ENCODE peak calls at places on chromosomes 11 and 22, in ten cellular contexts. H, T, Y, Q, S, X, F, N, O and D are unnamed samples.

GRCh38 chr11:71420455-71421241 is 27.5 kb downstream of the DHCR7 start:
- DNase-seq in H (peak), T (peak), Y (peak), Q (peak), S (peak), X (no peak), F (peak), N (peak), O (peak), D (no peak)

GRCh38 chr11:28466506-28466905 is 358.3 kb downstream of the METTL15 start:
- DNase-seq in H (no peak), T (no peak), Y (no peak), Q (no peak), S (no peak), X (no peak), F (no peak), N (no peak), O (no peak), D (no peak)

GRCh38 chr11:811446-812245 is 1.9 kb downstream of the RPLP2 start:
- DNase-seq in H (no peak), T (no peak), Y (no peak), Q (no peak), S (no peak), X (no peak), F (no peak), N (no peak), O (no peak), D (no peak)

GRCh38 chr11:18721576-18722292 is 4.3 kb downstream of the IGSF22 start:
- DNase-seq in H (peak), T (peak), Y (peak), Q (peak), S (no peak), X (peak), F (no peak), N (peak), O (peak), D (no peak)

GRCh38 chr11:81080476-81080875 is 1639.6 kb upstream of the TENM4 start:
- DNase-seq in H (no peak), T (no peak), Y (no peak), Q (no peak), S (no peak), X (no peak), F (no peak), N (no peak), O (peak), D (no peak)

GRCh38 chr11:114340311-114341131 is 44.3 kb downstream of the NNMT start:
- DNase-seq in H (peak), T (peak), Y (peak), Q (peak), S (no peak), X (peak), F (peak), N (peak), O (peak), D (no peak)

GRCh38 chr11:58576792-58577440 is 1.3 kb upstream of the LPXN start:
- DNase-seq in H (peak), T (no peak), Y (no peak), Q (peak), S (no peak), X (no peak), F (no peak), N (peak), O (peak), D (no peak)

GRCh38 chr22:45240137-45240809 is 421 bp downstream of the KIAA0930 start:
- DNase-seq in H (peak), T (no peak), Y (peak), Q (peak), S (no peak), X (peak), F (no peak), N (no peak), O (no peak), D (no peak)

GRCh38 chr11:12585861-12586260 is 88.4 kb upstream of the TEAD1 start:
- DNase-seq in H (no peak), T (no peak), Y (no peak), Q (no peak), S (no peak), X (no peak), F (no peak), N (no peak), O (no peak), D (no peak)

GRCh38 chr22:46936378-46936916 is 174.0 kb downstream of the TBC1D22A start:
- DNase-seq in H (no peak), T (no peak), Y (no peak), Q (peak), S (no peak), X (no peak), F (no peak), N (no peak), O (peak), D (no peak)

GRCh38 chr11:26704249-26704648 is 17.6 kb downstream of the SLC5A12 start:
- DNase-seq in H (no peak), T (no peak), Y (no peak), Q (no peak), S (no peak), X (no peak), F (no peak), N (no peak), O (peak), D (peak)

GRCh38 chr11:103109818-103110388 is 677 bp downstream of the DYNC2H1 start:
- DNase-seq in H (no peak), T (no peak), Y (peak), Q (peak), S (no peak), X (peak), F (no peak), N (no peak), O (peak), D (no peak)

GRCh38 chr11:34512810-34513673 is 552 bp downstream of the ELF5 start:
- DNase-seq in H (peak), T (peak), Y (peak), Q (peak), S (no peak), X (no peak), F (no peak), N (peak), O (peak), D (no peak)

GRCh38 chr22:28773461-28773867 is 969 bp downstream of the CCDC117 start:
- DNase-seq in H (peak), T (no peak), Y (no peak), Q (no peak), S (no peak), X (no peak), F (no peak), N (peak), O (peak), D (peak)

GRCh38 chr11:38169286-38169685 is 1571.2 kb upstream of the RAG2 start:
- DNase-seq in H (no peak), T (no peak), Y (no peak), Q (no peak), S (peak), X (no peak), F (no peak), N (peak), O (peak), D (no peak)

GRCh38 chr11:413120-414081 is 1.4 kb downstream of the SIGIRR start:
- DNase-seq in H (no peak), T (no peak), Y (no peak), Q (peak), S (no peak), X (peak), F (no peak), N (no peak), O (no peak), D (no peak)

GRCh38 chr22:26079009-26079408 is 90.3 kb upstream of the SEZ6L start:
- DNase-seq in H (no peak), T (no peak), Y (no peak), Q (no peak), S (no peak), X (no peak), F (no peak), N (no peak), O (no peak), D (no peak)

GRCh38 chr11:102763440-102763839 is 17.0 kb downstream of the MMP10 start:
- DNase-seq in H (no peak), T (no peak), Y (no peak), Q (no peak), S (no peak), X (no peak), F (no peak), N (peak), O (no peak), D (no peak)

GRCh38 chr11:126394036-126394435 is 38.5 kb downstream of the ST3GAL4 start:
- DNase-seq in H (no peak), T (no peak), Y (no peak), Q (no peak), S (no peak), X (no peak), F (no peak), N (no peak), O (no peak), D (no peak)

GRCh38 chr11:225734-226453 is 10.2 kb downstream of the SIRT3 start:
- DNase-seq in H (peak), T (no peak), Y (peak), Q (no peak), S (no peak), X (no peak), F (no peak), N (peak), O (peak), D (no peak)

GRCh38 chr11:100574894-100575769 is 112.0 kb upstream of the ARHGAP42 start:
- DNase-seq in H (no peak), T (no peak), Y (no peak), Q (peak), S (no peak), X (no peak), F (no peak), N (peak), O (peak), D (no peak)

GRCh38 chr11:12842933-12843636 is 166.0 kb upstream of the RASSF10 start:
- DNase-seq in H (peak), T (no peak), Y (no peak), Q (peak), S (no peak), X (no peak), F (no peak), N (no peak), O (peak), D (no peak)

GRCh38 chr11:7536102-7536501 is 22.3 kb downstream of the PPFIBP2 start:
- DNase-seq in H (no peak), T (no peak), Y (peak), Q (no peak), S (no peak), X (no peak), F (no peak), N (no peak), O (no peak), D (no peak)

GRCh38 chr22:44247346-44247745 is 65.4 kb downstream of the SHISAL1 start:
- DNase-seq in H (no peak), T (no peak), Y (no peak), Q (no peak), S (no peak), X (no peak), F (no peak), N (no peak), O (no peak), D (no peak)

GRCh38 chr22:19995611-19996339 is 20.8 kb downstream of the ARVCF start:
- DNase-seq in H (no peak), T (no peak), Y (no peak), Q (no peak), S (no peak), X (peak), F (no peak), N (no peak), O (no peak), D (no peak)

GRCh38 chr22:19993926-19994325 is 22.7 kb downstream of the ARVCF start:
- DNase-seq in H (no peak), T (no peak), Y (no peak), Q (no peak), S (no peak), X (no peak), F (no peak), N (no peak), O (no peak), D (no peak)

GRCh38 chr22:19996694-19997384 is 19.8 kb downstream of the ARVCF start:
- DNase-seq in H (no peak), T (no peak), Y (no peak), Q (no peak), S (no peak), X (peak), F (no peak), N (no peak), O (no peak), D (no peak)

GRCh38 chr22:19992921-19993355 is 23.7 kb downstream of the ARVCF start:
- DNase-seq in H (no peak), T (no peak), Y (no peak), Q (no peak), S (no peak), X (peak), F (no peak), N (no peak), O (no peak), D (no peak)

DNA sequence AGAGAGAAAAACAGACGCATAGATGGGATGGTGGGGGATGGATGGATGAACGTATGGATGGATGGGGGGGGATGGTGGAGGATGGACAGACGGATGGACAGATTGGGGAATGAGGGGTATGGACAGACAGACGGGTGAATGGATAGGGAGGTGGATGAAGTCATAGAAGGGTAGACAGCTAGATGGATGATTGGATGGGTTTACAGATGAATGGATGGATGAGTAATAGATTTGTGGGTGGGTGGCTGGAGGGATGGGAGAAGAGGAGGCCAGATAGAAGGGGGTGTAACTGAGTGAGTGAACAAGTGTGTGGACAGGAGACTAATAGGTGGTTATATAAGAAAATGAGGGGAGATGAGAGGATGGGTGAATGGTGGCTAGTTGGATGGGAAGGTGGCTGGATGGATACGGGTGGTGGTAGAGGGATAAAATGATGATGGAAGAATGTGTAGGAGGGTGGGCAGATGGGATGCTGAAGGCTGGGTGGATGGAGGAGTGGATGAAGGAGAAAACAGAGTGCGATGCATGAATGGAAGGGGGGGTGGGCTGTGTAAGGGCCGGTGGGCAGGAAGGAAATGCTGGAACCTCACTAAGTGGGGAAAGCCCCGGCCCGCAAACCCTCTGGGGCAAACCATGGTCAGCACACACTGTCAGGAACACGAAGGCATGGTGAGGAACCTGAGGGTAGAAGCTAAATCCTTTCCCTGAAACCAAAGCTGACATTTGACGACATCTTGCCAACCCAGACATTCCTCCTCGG is 21.6 kb downstream of the ARVCF start:
- DNase-seq in H (no peak), T (no peak), Y (no peak), Q (no peak), S (no peak), X (no peak), F (no peak), N (peak), O (no peak), D (no peak)
- H3K4me3 ChIP-seq in H (no peak), T (no peak), Y (no peak), Q (no peak), S (no peak), X (no peak), F (no peak), N (no peak), O (no peak), D (no peak)

GRCh38 chr22:17767236-17768065 is 6.8 kb downstream of the BID start:
- DNase-seq in H (peak), T (no peak), Y (no peak), Q (no peak), S (no peak), X (no peak), F (no peak), N (no peak), O (no peak), D (no peak)
- H3K4me3 ChIP-seq in H (no peak), T (no peak), Y (no peak), Q (no peak), S (no peak), X (no peak), F (no peak), N (no peak), O (no peak), D (no peak)

DNA sequence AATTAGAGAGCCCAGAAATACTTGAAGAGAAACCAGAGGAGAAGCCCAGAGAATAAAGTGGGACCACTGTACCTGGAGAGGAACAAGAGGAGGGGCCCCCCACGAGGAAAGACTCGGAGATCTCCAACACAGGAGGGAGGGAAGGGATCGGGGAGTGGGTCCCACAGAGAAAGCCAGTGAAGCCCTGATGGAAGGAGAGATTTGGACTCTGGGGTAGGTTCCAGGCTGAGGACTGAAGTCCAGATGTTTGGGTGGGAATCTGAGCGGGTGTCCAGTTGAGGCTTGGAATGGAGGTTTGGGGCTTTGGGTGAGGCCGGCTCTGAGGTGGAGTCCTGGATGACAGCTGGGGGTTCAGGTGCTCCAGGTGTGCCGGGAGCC is 32.7 kb downstream of the PDE2A start:
- DNase-seq in H (no peak), T (no peak), Y (no peak), Q (no peak), S (no peak), X (no peak), F (no peak), N (no peak), O (no peak), D (no peak)
- H3K4me3 ChIP-seq in H (no peak), T (peak), Y (no peak), Q (peak), S (no peak), X (peak), F (no peak), N (no peak), O (no peak), D (no peak)

DNA sequence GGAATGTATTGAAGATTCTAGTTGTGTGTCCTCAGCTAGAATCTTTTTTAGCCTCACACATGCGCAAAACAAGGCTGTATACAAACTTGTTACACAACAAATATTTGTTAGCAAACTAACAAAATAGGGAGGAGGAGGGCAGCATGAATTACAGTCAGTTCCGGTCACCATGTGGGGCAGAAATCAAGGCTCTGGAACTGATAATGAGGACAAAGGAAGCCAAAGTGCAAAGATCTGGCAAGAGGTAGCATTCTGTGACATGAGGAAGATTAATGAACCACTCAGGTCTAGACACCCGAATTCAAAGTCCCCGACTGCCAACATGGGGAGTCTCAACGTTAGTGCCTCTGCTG is 1.9 kb downstream of the SUN2 start:
- DNase-seq in H (no peak), T (no peak), Y (no peak), Q (no peak), S (no peak), X (no peak), F (no peak), N (no peak), O (no peak), D (no peak)
- H3K4me3 ChIP-seq in H (peak), T (no peak), Y (peak), Q (peak), S (no peak), X (peak), F (peak), N (no peak), O (peak), D (peak)

GRCh38 chr11:64526356-64526755 is 64.7 kb upstream of the SLC22A12 start:
- DNase-seq in H (no peak), T (peak), Y (no peak), Q (no peak), S (no peak), X (no peak), F (no peak), N (no peak), O (no peak), D (no peak)

GRCh38 chr11:64526795-64527194 is 64.2 kb upstream of the SLC22A12 start:
- DNase-seq in H (peak), T (peak), Y (no peak), Q (no peak), S (no peak), X (no peak), F (no peak), N (no peak), O (no peak), D (no peak)

GRCh38 chr11:64523456-64524187 is 67.4 kb upstream of the SLC22A12 start:
- DNase-seq in H (no peak), T (peak), Y (no peak), Q (no peak), S (no peak), X (no peak), F (no peak), N (no peak), O (no peak), D (no peak)

GRCh38 chr11:64524534-64525042 is 66.4 kb upstream of the SLC22A12 start:
- DNase-seq in H (no peak), T (peak), Y (no peak), Q (no peak), S (no peak), X (no peak), F (no peak), N (no peak), O (no peak), D (no peak)

DNA sequence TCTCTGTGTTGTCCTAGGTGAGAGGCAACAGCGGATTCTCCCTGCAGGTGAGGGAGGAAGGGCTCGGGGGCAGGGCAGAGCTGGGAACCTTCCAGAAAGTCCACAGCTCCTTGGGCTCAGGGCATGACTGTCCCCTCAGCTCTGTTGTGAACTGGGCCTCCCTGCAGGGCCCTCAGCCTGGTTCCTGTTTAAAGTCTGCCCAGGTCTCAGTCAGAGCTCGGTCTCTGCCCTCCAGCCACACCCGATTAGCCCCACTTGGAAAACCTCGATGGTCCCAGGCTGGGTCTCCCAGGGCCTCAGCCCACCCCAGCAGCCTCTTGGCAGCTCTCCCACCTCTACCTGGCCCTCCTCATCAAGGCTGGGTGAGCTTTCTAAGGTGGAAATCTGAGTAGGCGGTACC is 65.3 kb upstream of the SLC22A12 start:
- DNase-seq in H (no peak), T (peak), Y (no peak), Q (no peak), S (no peak), X (no peak), F (no peak), N (no peak), O (no peak), D (no peak)
- H3K4me3 ChIP-seq in H (no peak), T (no peak), Y (no peak), Q (no peak), S (no peak), X (no peak), F (no peak), N (no peak), O (no peak), D (no peak)

GRCh38 chr11:8973121-8973520 is 8.9 kb upstream of the TMEM9B start:
- DNase-seq in H (no peak), T (no peak), Y (no peak), Q (no peak), S (no peak), X (no peak), F (no peak), N (no peak), O (no peak), D (no peak)

GRCh38 chr11:8967159-8967558 is 2.9 kb upstream of the TMEM9B start:
- DNase-seq in H (no peak), T (no peak), Y (no peak), Q (no peak), S (no peak), X (no peak), F (no peak), N (no peak), O (no peak), D (no peak)

DNA sequence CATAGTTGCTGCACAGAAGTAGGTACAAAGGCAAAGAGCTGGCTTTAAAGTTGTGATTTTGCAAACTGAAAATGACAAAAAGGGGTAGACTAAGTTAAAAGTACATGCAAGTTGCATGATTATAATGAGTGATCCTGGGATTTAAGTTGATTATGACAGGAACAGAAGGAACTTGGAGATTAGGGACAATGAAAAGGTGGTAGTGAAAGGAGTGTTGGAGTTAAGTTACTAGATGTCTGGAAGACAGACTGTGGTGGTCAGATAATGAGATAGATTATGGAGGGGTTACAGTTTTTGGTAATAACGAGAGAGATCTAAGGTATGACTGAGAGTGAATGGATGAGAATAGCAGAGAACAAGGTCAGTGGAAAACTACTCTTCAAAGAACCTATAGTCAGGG is 7.7 kb upstream of the TMEM9B start:
- DNase-seq in H (no peak), T (no peak), Y (no peak), Q (no peak), S (no peak), X (no peak), F (no peak), N (no peak), O (no peak), D (no peak)
- H3K4me3 ChIP-seq in H (no peak), T (no peak), Y (no peak), Q (no peak), S (no peak), X (no peak), F (no peak), N (no peak), O (no peak), D (no peak)